ENCODE peak calls at places on chromosomes 12 and 14, in six cellular contexts. One of them, this sample, is unnamed.

GRCh38 chr12:24853588-24853987 is 95.3 kb downstream of the BCAT1 start:
- DNase-seq in Peyer's patch: no peak
- DNase-seq in sigmoid colon: no peak
- DNase-seq in WERI-Rb-1: no peak
- DNase-seq in H9: no peak
- DNase-seq in AG10803: peak; percentile 41
- DNase-seq in this sample: no peak

GRCh38 chr12:1504304-1505150 is 89.9 kb downstream of the FBXL14 start:
- DNase-seq in H9: peak; percentile 22
- DNase-seq in WERI-Rb-1: no peak
- DNase-seq in sigmoid colon: no peak
- DNase-seq in AG10803: no peak
- DNase-seq in Peyer's patch: no peak
- DNase-seq in this sample: peak; percentile 61

GRCh38 chr14:51262868-51263267 is 22.8 kb downstream of the TMX1 start:
- DNase-seq in Peyer's patch: no peak
- DNase-seq in H9: no peak
- DNase-seq in AG10803: no peak
- DNase-seq in sigmoid colon: no peak
- DNase-seq in WERI-Rb-1: no peak
- DNase-seq in this sample: no peak

GRCh38 chr14:74572829-74573360 is 39.1 kb downstream of the LTBP2 start:
- DNase-seq in WERI-Rb-1: no peak
- DNase-seq in H9: no peak
- DNase-seq in Peyer's patch: no peak
- DNase-seq in AG10803: no peak
- DNase-seq in sigmoid colon: no peak
- DNase-seq in this sample: peak; percentile 71

GRCh38 chr12:30694971-30695326 is 720 bp downstream of the IPO8 start:
- DNase-seq in H9: peak; percentile 67
- DNase-seq in AG10803: peak; percentile 28
- DNase-seq in sigmoid colon: peak; percentile 67
- DNase-seq in Peyer's patch: peak; percentile 62
- DNase-seq in WERI-Rb-1: peak; percentile 35
- DNase-seq in this sample: no peak

GRCh38 chr14:99182548-99183115 is 89.4 kb downstream of the BCL11B start:
- DNase-seq in Peyer's patch: no peak
- DNase-seq in H9: no peak
- DNase-seq in AG10803: no peak
- DNase-seq in sigmoid colon: peak; percentile 30
- DNase-seq in WERI-Rb-1: no peak
- DNase-seq in this sample: no peak

GRCh38 chr12:64256166-64256800 is 34.2 kb upstream of the KICS2 start:
- DNase-seq in Peyer's patch: no peak
- DNase-seq in sigmoid colon: no peak
- DNase-seq in H9: no peak
- DNase-seq in AG10803: peak; percentile 59
- DNase-seq in WERI-Rb-1: no peak
- DNase-seq in this sample: no peak

GRCh38 chr12:78181544-78182162 is 351.0 kb downstream of the NAV3 start:
- DNase-seq in H9: no peak
- DNase-seq in sigmoid colon: no peak
- DNase-seq in WERI-Rb-1: peak; percentile 42
- DNase-seq in AG10803: peak; percentile 26
- DNase-seq in Peyer's patch: no peak
- DNase-seq in this sample: no peak

GRCh38 chr12:2053675-2054070 is 886 bp downstream of the CACNA1C start:
- DNase-seq in Peyer's patch: no peak
- DNase-seq in H9: no peak
- DNase-seq in sigmoid colon: peak; percentile 73
- DNase-seq in AG10803: peak; percentile 47
- DNase-seq in WERI-Rb-1: no peak
- DNase-seq in this sample: no peak

GRCh38 chr14:90491221-90491867 is 94.5 kb downstream of the CALM1 start:
- DNase-seq in AG10803: peak; percentile 44
- DNase-seq in Peyer's patch: no peak
- DNase-seq in WERI-Rb-1: no peak
- DNase-seq in sigmoid colon: peak; percentile 83
- DNase-seq in H9: no peak
- DNase-seq in this sample: peak; percentile 52

GRCh38 chr14:40697221-40697620 is 909.5 kb upstream of the LRFN5 start:
- DNase-seq in H9: no peak
- DNase-seq in sigmoid colon: no peak
- DNase-seq in AG10803: no peak
- DNase-seq in WERI-Rb-1: no peak
- DNase-seq in Peyer's patch: no peak
- DNase-seq in this sample: no peak

GRCh38 chr12:122862872-122863701 is 27.8 kb downstream of the HIP1R start:
- DNase-seq in sigmoid colon: peak; percentile 57
- DNase-seq in H9: no peak
- DNase-seq in Peyer's patch: peak; percentile 89
- DNase-seq in AG10803: no peak
- DNase-seq in WERI-Rb-1: peak; percentile 76
- DNase-seq in this sample: peak; percentile 74

GRCh38 chr12:57611116-57611809 is at the start of gene ARHGEF25:
- DNase-seq in H9: peak; percentile 81
- DNase-seq in WERI-Rb-1: peak; percentile 89
- DNase-seq in Peyer's patch: peak; percentile 63
- DNase-seq in sigmoid colon: peak; percentile 93
- DNase-seq in AG10803: peak; percentile 48
- DNase-seq in this sample: no peak

GRCh38 chr14:95597784-95598204 is 62.9 kb downstream of the GLRX5 start:
- DNase-seq in AG10803: peak; percentile 19
- DNase-seq in H9: peak; percentile 83
- DNase-seq in sigmoid colon: no peak
- DNase-seq in WERI-Rb-1: peak; percentile 91
- DNase-seq in Peyer's patch: no peak
- DNase-seq in this sample: no peak

GRCh38 chr14:79044894-79045624 is 874.9 kb downstream of the NRXN3 start:
- DNase-seq in H9: peak; percentile 61
- DNase-seq in sigmoid colon: peak; percentile 70
- DNase-seq in Peyer's patch: no peak
- DNase-seq in WERI-Rb-1: no peak
- DNase-seq in AG10803: peak; percentile 17
- DNase-seq in this sample: peak; percentile 98

GRCh38 chr12:55607821-55608602 is 28.7 kb upstream of the OR10P1 start:
- DNase-seq in AG10803: no peak
- DNase-seq in H9: no peak
- DNase-seq in sigmoid colon: no peak
- DNase-seq in Peyer's patch: no peak
- DNase-seq in WERI-Rb-1: no peak
- DNase-seq in this sample: no peak

GRCh38 chr12:16611146-16611545 is 5.2 kb upstream of the LMO3 start:
- DNase-seq in Peyer's patch: no peak
- DNase-seq in WERI-Rb-1: no peak
- DNase-seq in AG10803: no peak
- DNase-seq in sigmoid colon: no peak
- DNase-seq in H9: no peak
- DNase-seq in this sample: no peak

GRCh38 chr12:25155031-25155576 is 39.9 kb downstream of the DNAI7 start:
- DNase-seq in WERI-Rb-1: no peak
- DNase-seq in Peyer's patch: no peak
- DNase-seq in H9: no peak
- DNase-seq in sigmoid colon: no peak
- DNase-seq in AG10803: peak; percentile 30
- DNase-seq in this sample: no peak

GRCh38 chr12:123119808-123120207 is 31.1 kb downstream of the PITPNM2 start:
- DNase-seq in WERI-Rb-1: no peak
- DNase-seq in Peyer's patch: no peak
- DNase-seq in H9: no peak
- DNase-seq in sigmoid colon: no peak
- DNase-seq in AG10803: no peak
- DNase-seq in this sample: no peak

GRCh38 chr12:14261096-14261495 is 104.4 kb upstream of the ATF7IP start:
- DNase-seq in Peyer's patch: no peak
- DNase-seq in sigmoid colon: no peak
- DNase-seq in H9: peak; percentile 53
- DNase-seq in AG10803: no peak
- DNase-seq in WERI-Rb-1: no peak
- DNase-seq in this sample: no peak

GRCh38 chr14:42806909-42807315 is 1200.2 kb downstream of the LRFN5 start:
- DNase-seq in AG10803: no peak
- DNase-seq in H9: no peak
- DNase-seq in WERI-Rb-1: no peak
- DNase-seq in Peyer's patch: no peak
- DNase-seq in sigmoid colon: no peak
- DNase-seq in this sample: no peak

GRCh38 chr12:12899530-12900380 is 8.4 kb downstream of the GPRC5A start:
- DNase-seq in AG10803: peak; percentile 95
- DNase-seq in H9: no peak
- DNase-seq in Peyer's patch: no peak
- DNase-seq in WERI-Rb-1: no peak
- DNase-seq in sigmoid colon: peak; percentile 82
- DNase-seq in this sample: no peak

GRCh38 chr12:16221776-16222175 is 55.7 kb downstream of the SLC15A5 start:
- DNase-seq in AG10803: no peak
- DNase-seq in WERI-Rb-1: no peak
- DNase-seq in sigmoid colon: no peak
- DNase-seq in Peyer's patch: no peak
- DNase-seq in H9: no peak
- DNase-seq in this sample: no peak

DNA sequence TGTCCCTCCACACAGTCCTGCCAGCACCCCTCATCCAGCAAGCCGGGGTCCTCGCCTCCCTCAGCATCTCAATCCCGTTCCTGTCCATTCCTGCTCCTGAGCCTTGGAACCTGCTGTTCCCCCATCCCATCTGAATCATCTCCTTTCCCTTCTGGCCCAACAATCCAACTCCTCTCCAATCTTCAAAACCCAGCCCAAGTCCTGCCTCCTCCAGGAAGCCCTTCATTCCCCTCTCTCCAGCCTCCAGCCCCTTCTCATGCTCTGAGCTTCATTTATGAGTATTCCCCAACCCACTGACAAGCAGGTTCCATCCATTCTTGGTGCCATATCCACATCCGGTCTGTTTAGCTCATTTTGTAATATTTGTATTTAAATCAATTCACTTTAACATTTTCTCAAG is 128.1 kb downstream of the RIMBP2 start:
- DNase-seq in WERI-Rb-1: no peak
- DNase-seq in sigmoid colon: no peak
- DNase-seq in H9: no peak
- DNase-seq in AG10803: no peak
- DNase-seq in Peyer's patch: no peak
- DNase-seq in this sample: no peak
- TF ChIP-seq CTCF in WERI-Rb-1: no peak
- TF ChIP-seq CTCF in sigmoid colon: no peak
- TF ChIP-seq CTCF in H9: no peak
- TF ChIP-seq CTCF in AG10803: no peak
- TF ChIP-seq CTCF in Peyer's patch: no peak
- TF ChIP-seq CTCF in this sample: no peak

DNA sequence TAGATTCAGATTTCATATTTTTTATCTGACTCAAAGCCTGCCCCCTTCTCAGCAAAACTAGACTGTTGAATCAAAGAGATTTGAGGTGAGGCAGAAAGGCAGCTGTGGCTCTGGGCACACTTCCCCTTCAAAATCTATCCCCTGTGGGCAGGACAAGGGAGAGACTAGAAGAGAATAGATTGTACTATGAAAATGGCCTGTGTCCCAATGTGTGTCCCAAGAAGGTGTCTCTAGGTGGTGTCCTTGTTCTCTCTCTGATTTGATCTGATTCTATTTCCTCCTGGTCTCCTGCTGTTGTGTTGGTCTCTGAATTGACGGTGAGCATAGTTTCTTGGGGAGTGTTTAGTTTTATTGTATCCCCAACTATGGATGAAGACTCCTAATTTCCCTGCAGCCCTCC is 565.8 kb upstream of the ATP2B1 start:
- DNase-seq in H9: no peak
- DNase-seq in sigmoid colon: no peak
- DNase-seq in AG10803: no peak
- DNase-seq in Peyer's patch: no peak
- DNase-seq in WERI-Rb-1: no peak
- DNase-seq in this sample: no peak
- TF ChIP-seq CTCF in H9: peak; percentile 33
- TF ChIP-seq CTCF in sigmoid colon: no peak
- TF ChIP-seq CTCF in AG10803: no peak
- TF ChIP-seq CTCF in Peyer's patch: peak; percentile 23
- TF ChIP-seq CTCF in WERI-Rb-1: peak; percentile 14
- TF ChIP-seq CTCF in this sample: no peak

DNA sequence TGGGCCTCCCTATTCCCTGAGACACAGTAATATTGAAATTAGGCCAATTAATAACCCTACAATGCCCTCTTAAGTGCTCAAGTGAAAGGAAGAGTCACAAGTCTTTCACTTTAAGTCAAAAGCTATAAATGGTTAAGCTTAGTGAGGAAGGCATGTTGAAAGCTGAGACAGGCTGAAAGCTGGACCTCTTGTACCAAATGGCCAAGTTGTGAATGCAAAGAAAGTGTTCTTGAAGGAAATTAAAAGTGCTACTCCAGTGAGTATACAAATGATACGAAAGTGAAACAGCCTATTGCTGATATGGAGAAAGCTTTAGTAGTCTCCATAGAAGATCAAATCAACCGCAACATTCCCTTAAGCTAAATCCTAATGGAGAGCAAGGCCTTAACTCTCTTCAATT is 140.8 kb downstream of the PTCSC3 start:
- DNase-seq in WERI-Rb-1: no peak
- DNase-seq in AG10803: no peak
- DNase-seq in sigmoid colon: no peak
- DNase-seq in H9: no peak
- DNase-seq in Peyer's patch: no peak
- DNase-seq in this sample: no peak
- TF ChIP-seq CTCF in WERI-Rb-1: no peak
- TF ChIP-seq CTCF in AG10803: no peak
- TF ChIP-seq CTCF in sigmoid colon: no peak
- TF ChIP-seq CTCF in H9: no peak
- TF ChIP-seq CTCF in Peyer's patch: no peak
- TF ChIP-seq CTCF in this sample: no peak

DNA sequence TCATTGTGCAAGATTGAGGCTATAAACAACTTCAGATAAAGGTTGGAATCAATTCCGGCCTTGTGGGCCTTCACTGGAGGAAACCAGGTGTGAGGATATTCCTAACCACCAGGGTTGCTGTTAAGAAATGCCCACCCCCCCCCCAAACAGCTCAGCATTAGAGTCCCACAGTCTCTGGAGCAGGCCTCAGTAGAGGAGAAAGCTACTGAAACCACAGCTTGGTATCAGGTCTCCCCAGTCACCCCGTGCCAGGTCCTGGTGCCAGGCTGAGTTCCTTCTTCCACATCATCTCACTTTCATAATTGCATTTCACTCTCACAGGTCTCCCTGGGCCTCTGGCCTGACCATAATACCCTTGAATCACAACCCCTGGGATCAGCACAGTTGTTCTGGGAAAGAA is 12.5 kb downstream of the GALNT6 start:
- DNase-seq in Peyer's patch: no peak
- DNase-seq in H9: no peak
- DNase-seq in AG10803: no peak
- DNase-seq in WERI-Rb-1: no peak
- DNase-seq in sigmoid colon: no peak
- DNase-seq in this sample: no peak
- TF ChIP-seq CTCF in Peyer's patch: no peak
- TF ChIP-seq CTCF in H9: no peak
- TF ChIP-seq CTCF in AG10803: no peak
- TF ChIP-seq CTCF in WERI-Rb-1: no peak
- TF ChIP-seq CTCF in sigmoid colon: no peak
- TF ChIP-seq CTCF in this sample: no peak

This sample was measured in RWPE2.